ENCODE peak calls at places on chromosomes 5 and 9, in seven cellular contexts. K is naive thymus-derived CD4-positive, alpha-beta T cell; L is fibroblast of lung; H is psoas muscle; Y is CD8-positive, alpha-beta memory T cell; J is aorta; T is mesendoderm. X is an unnamed sample. For H3K4me1 and H3K27me3, the result is how much of the 10 kb centered on the place peaks cover.

GRCh38 chr9:22141906-22142305 is 132.8 kb upstream of the CDKN2B start:
- DNase-seq in K (no peak), L (peak), H (no peak), Y (no peak), J (no peak), T (no peak), X (no peak)

GRCh38 chr9:97059661-97060060 is 20.7 kb upstream of the CTSV start:
- DNase-seq in K (no peak), L (no peak), H (no peak), Y (no peak), J (no peak), T (no peak), X (no peak)

GRCh38 chr9:76216161-76216649 is 178.0 kb downstream of the RFK start:
- DNase-seq in K (no peak), L (peak), H (no peak), Y (no peak), J (no peak), T (no peak), X (no peak)

GRCh38 chr9:136934247-136934646 is 10.3 kb downstream of the FBXW5 start:
- DNase-seq in K (no peak), L (no peak), H (no peak), Y (no peak), J (no peak), T (no peak), X (no peak)

GRCh38 chr5:136766456-136766855 is 401.1 kb upstream of the TRPC7 start:
- DNase-seq in K (no peak), L (no peak), H (no peak), Y (no peak), J (no peak), T (peak), X (no peak)

GRCh38 chr9:74415995-74416394 is 81.1 kb upstream of the RORB start:
- DNase-seq in K (no peak), L (no peak), H (no peak), Y (no peak), J (no peak), T (no peak), X (no peak)

GRCh38 chr5:130400091-130400490 is 495.8 kb downstream of the CHSY3 start:
- DNase-seq in K (no peak), L (peak), H (no peak), Y (no peak), J (no peak), T (peak), X (no peak)

GRCh38 chr9:93598647-93599241 is 22.4 kb downstream of the PHF2 start:
- DNase-seq in K (no peak), L (no peak), H (no peak), Y (no peak), J (peak), T (no peak), X (no peak)

GRCh38 chr9:96391021-96391765 is 7.7 kb upstream of the SLC35D2 start:
- DNase-seq in K (no peak), L (peak), H (no peak), Y (no peak), J (no peak), T (no peak), X (no peak)

GRCh38 chr5:124528838-124529237 is 217.6 kb downstream of the ZNF608 start:
- DNase-seq in K (no peak), L (no peak), H (no peak), Y (no peak), J (no peak), T (no peak), X (no peak)

DNA sequence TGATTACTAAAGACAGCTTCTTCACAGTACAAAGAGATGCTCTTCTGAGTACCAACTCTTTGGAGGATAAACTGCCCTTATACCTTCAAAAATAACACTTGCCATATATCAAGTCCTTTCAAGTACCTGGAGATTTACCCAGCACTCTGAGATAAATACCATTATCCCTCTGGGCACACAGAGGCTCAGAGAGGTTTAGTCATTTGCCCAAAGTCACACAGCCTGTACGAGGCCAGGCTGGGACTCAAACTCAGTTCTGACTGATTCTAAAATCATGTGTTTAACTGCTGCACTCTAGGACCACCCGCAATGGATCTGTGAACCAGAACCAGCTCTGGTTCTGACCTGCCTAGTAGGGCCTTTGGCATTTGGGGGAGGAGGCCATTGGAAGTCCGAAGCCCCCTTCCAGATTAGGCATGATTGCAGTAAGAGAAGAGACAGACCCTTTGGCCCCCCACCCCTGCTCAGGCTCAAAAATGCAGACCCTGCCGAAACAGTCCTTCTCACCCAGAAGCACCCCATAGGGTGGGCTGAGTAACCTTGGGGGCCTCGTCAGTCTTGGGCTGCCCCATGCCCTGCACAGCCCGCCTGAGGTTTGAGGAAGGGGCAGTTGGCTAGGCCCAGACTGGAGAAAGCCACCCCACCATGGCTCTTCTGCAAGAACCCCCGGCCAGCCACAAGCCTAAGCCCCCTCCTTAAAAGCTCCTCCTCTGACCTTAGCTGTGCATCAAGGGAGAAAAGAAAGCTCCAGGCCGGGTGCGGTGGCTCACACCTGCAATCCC is 32.8 kb upstream of the IL17B start:
- DNase-seq in K (no peak), L (no peak), H (no peak), Y (no peak), J (peak), T (no peak), X (no peak)
- H3K27ac ChIP-seq in K (no peak), L (peak), H (peak), Y (no peak), J (peak), T (no peak), X (peak)

GRCh38 chr5:77957-78804 is 13.8 kb upstream of the PLEKHG4B start:
- DNase-seq in K (no peak), L (peak), H (no peak), Y (no peak), J (peak), T (peak), X (no peak)

GRCh38 chr5:77546-77945 is 14.4 kb upstream of the PLEKHG4B start:
- DNase-seq in K (no peak), L (no peak), H (no peak), Y (no peak), J (peak), T (no peak), X (no peak)

GRCh38 chr5:79821-80220 is 12.1 kb upstream of the PLEKHG4B start:
- DNase-seq in K (no peak), L (no peak), H (no peak), Y (no peak), J (peak), T (no peak), X (no peak)

GRCh38 chr5:78805-79149 is 13.2 kb upstream of the PLEKHG4B start:
- DNase-seq in K (no peak), L (no peak), H (no peak), Y (no peak), J (no peak), T (no peak), X (no peak)

DNA sequence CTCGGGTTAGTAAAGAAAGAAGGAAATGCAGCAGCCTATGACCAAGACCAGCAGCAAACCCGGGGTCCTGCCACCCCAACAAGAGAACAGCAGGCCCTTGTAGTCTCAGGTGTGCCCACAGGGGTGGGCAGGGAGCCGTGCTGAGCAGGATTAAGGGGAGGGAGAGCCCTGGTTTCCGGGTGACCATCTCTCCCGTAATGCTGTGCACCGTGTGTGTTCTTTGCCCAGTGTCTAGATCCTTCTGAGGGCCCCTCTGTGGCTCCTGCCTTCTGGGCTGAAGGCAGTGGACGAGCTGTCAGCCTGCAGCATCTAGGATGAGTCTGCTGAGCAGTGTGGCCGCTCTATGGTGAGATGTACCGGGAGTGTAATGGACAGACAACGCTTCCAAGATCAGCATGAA is 12.7 kb upstream of the PLEKHG4B start:
- DNase-seq in K (no peak), L (no peak), H (no peak), Y (no peak), J (peak), T (no peak), X (no peak)
- H3K4me1 ChIP-seq in K (under half), L (under half), H (under half), Y (under half), J (under half), T (under half), X (under half)

GRCh38 chr9:89794918-89795317 is 190.1 kb downstream of the GADD45G start:
- DNase-seq in K (no peak), L (no peak), H (no peak), Y (no peak), J (no peak), T (no peak), X (peak)
- H3K27me3 ChIP-seq in K (under half), L (under half), H (under half), Y (under half), J (under half), T (under half), X (under half)

GRCh38 chr9:16524078-16524477 is 346.4 kb downstream of the BNC2 start:
- DNase-seq in K (no peak), L (no peak), H (no peak), Y (no peak), J (no peak), T (no peak), X (no peak)

GRCh38 chr9:16519001-16519400 is 351.5 kb downstream of the BNC2 start:
- DNase-seq in K (no peak), L (no peak), H (no peak), Y (no peak), J (no peak), T (peak), X (no peak)

GRCh38 chr9:16524823-16525222 is 345.6 kb downstream of the BNC2 start:
- DNase-seq in K (no peak), L (no peak), H (no peak), Y (no peak), J (no peak), T (peak), X (no peak)

GRCh38 chr9:16526380-16526779 is 344.1 kb downstream of the BNC2 start:
- DNase-seq in K (no peak), L (no peak), H (no peak), Y (no peak), J (no peak), T (no peak), X (no peak)

DNA sequence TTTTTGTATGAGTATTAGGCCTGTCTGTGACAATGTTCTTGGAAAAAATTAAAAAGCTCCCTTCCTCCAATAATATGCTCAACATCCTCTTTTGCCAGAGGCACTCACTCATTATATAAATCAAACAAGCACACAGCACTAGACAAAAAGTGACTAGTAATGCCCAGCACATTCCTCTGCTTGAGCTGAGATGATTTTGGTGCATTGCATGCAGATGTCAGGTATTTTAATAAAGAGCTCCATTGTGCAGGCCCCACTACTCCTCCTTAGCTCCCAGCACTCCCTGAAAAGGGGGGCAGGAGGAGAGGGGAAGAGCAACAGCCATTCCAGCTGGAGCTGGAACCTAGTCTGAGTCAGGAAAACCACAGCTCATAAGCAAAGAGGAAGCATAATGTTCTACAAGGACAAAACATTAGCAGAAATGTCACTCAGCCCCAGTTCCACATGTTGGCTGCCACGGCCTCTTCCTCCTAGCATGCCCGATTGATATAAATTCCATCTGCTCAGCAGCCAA is 348.5 kb downstream of the BNC2 start:
- DNase-seq in K (no peak), L (peak), H (peak), Y (no peak), J (no peak), T (no peak), X (no peak)
- H3K27ac ChIP-seq in K (no peak), L (peak), H (peak), Y (no peak), J (peak), T (no peak), X (peak)

DNA sequence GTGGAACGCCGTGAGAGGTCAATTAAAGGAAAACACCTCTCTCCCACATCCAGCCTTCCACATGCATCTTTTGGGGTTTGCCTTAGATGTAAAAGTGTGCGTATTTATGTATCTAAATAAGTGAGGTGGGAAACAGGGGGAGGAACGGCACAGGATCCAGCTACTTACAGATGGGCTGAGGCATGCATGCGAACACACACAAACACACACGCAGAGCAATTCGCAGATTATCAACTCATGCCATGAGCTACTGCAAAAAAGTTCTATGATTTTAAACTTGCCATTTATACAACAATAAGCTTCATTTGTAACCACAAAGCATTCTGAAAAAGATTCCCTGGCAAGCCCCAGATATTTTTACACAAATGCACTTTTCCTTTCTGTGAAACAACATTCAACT is 242.0 kb downstream of the BNC2 start:
- DNase-seq in K (no peak), L (peak), H (no peak), Y (no peak), J (no peak), T (no peak), X (no peak)
- H3K4me1 ChIP-seq in K (under half), L (under half), H (under half), Y (under half), J (under half), T (under half), X (under half)

GRCh38 chr5:75916144-75916543 is 167.0 kb upstream of the SV2C start:
- DNase-seq in K (no peak), L (no peak), H (no peak), Y (no peak), J (no peak), T (no peak), X (no peak)
- H3K27me3 ChIP-seq in K (under half), L (under half), H (under half), Y (under half), J (under half), T (under half), X (under half)

DNA sequence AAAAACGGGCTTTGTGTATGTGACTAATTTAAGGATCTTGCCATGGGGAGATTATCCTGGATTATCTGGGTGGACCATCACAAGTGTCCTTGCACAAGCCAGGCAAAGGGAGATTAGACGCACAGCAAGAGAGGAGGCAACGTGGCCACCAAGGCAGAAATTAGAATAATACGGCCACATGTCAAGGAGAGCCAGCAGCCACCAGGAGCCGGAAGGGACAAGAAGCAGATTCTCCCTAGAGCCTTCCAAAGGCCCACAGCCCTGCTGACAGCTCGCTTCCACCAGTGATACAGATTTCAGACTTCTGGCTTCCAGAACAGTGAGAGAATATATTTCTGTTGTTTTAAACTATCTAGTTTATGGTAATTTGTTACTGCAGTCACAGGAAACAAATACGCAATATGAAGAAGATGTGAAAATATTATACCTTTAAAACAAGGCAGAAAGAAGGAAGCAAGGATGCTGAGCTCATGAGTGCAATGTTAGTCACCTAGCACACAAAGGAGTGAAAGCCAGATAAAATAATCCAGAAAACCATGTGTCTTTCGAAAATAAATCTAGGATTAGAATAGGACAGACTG is 28.7 kb upstream of the F2RL1 start:
- DNase-seq in K (no peak), L (no peak), H (no peak), Y (no peak), J (peak), T (peak), X (no peak)
- H3K27ac ChIP-seq in K (no peak), L (peak), H (peak), Y (no peak), J (no peak), T (no peak), X (peak)

X was measured in gastrocnemius medialis.